ENCODE peak calls at places on chromosome 9, in nine cellular contexts. V, J, R, Q, T, W, K, Y and F are unnamed samples.

GRCh38 chr9:89984214-89984613 is 379.4 kb downstream of the GADD45G start:
- DNase-seq in V (no peak), J (no peak), R (no peak), Q (no peak), T (no peak), W (no peak), K (no peak), Y (no peak), F (no peak)

GRCh38 chr9:81389569-81389993 is 299.8 kb downstream of the TLE1 start:
- DNase-seq in V (no peak), J (no peak), R (no peak), Q (no peak), T (no peak), W (no peak), K (no peak), Y (no peak), F (no peak)

GRCh38 chr9:3751125-3751758 is 225.4 kb upstream of the RFX3 start:
- DNase-seq in V (no peak), J (no peak), R (no peak), Q (peak), T (peak), W (no peak), K (no peak), Y (no peak), F (no peak)

GRCh38 chr9:90832251-90832650 is 30.6 kb downstream of the SYK start:
- DNase-seq in V (no peak), J (no peak), R (no peak), Q (no peak), T (no peak), W (no peak), K (no peak), Y (no peak), F (no peak)

GRCh38 chr9:111037744-111038335 is 430 bp downstream of the LPAR1 start:
- DNase-seq in V (no peak), J (no peak), R (peak), Q (peak), T (no peak), W (peak), K (no peak), Y (no peak), F (no peak)

GRCh38 chr9:94721754-94722153 is 4.7 kb upstream of the AOPEP start:
- DNase-seq in V (no peak), J (no peak), R (no peak), Q (no peak), T (no peak), W (no peak), K (no peak), Y (no peak), F (no peak)

GRCh38 chr9:114275246-114275994 is 47.5 kb upstream of the ORM1 start:
- DNase-seq in V (peak), J (no peak), R (no peak), Q (no peak), T (no peak), W (peak), K (no peak), Y (no peak), F (no peak)

GRCh38 chr9:91033802-91034201 is 232.2 kb downstream of the SYK start:
- DNase-seq in V (no peak), J (peak), R (peak), Q (peak), T (peak), W (no peak), K (peak), Y (no peak), F (no peak)

GRCh38 chr9:34927061-34927460 is 31.0 kb upstream of the PHF24 start:
- DNase-seq in V (no peak), J (no peak), R (no peak), Q (no peak), T (no peak), W (no peak), K (no peak), Y (no peak), F (no peak)

GRCh38 chr9:112065781-112066606 is 109.1 kb downstream of the SUSD1 start:
- DNase-seq in V (no peak), J (no peak), R (peak), Q (peak), T (no peak), W (no peak), K (no peak), Y (no peak), F (no peak)

GRCh38 chr9:76662476-76663281 is 101.6 kb upstream of the PCA3 start:
- DNase-seq in V (no peak), J (no peak), R (no peak), Q (no peak), T (peak), W (no peak), K (no peak), Y (no peak), F (no peak)

GRCh38 chr9:129412814-129413536 is 207.9 kb downstream of the C9orf50 start:
- DNase-seq in V (no peak), J (no peak), R (peak), Q (peak), T (peak), W (peak), K (no peak), Y (peak), F (no peak)

GRCh38 chr9:130938652-130939404 is at the start of gene FIBCD1:
- DNase-seq in V (no peak), J (peak), R (peak), Q (peak), T (peak), W (no peak), K (no peak), Y (no peak), F (no peak)

GRCh38 chr9:113612828-113613227 is 149.3 kb downstream of the RGS3 start:
- DNase-seq in V (no peak), J (no peak), R (no peak), Q (no peak), T (no peak), W (no peak), K (no peak), Y (no peak), F (no peak)

GRCh38 chr9:129489838-129490582 is 130.9 kb downstream of the C9orf50 start:
- DNase-seq in V (peak), J (no peak), R (no peak), Q (no peak), T (no peak), W (peak), K (no peak), Y (no peak), F (no peak)

GRCh38 chr9:136347472-136348256 is 15.9 kb downstream of the DNLZ start:
- DNase-seq in V (peak), J (no peak), R (no peak), Q (no peak), T (no peak), W (no peak), K (no peak), Y (no peak), F (no peak)

GRCh38 chr9:21812415-21812814 is 10.0 kb downstream of the MTAP start:
- DNase-seq in V (no peak), J (no peak), R (no peak), Q (no peak), T (no peak), W (no peak), K (no peak), Y (no peak), F (no peak)

GRCh38 chr9:5872496-5872895 is 18.2 kb upstream of the MLANA start:
- DNase-seq in V (no peak), J (no peak), R (no peak), Q (no peak), T (no peak), W (no peak), K (no peak), Y (no peak), F (no peak)

GRCh38 chr9:81631213-81631745 is 58.1 kb downstream of the TLE1 start:
- DNase-seq in V (no peak), J (no peak), R (no peak), Q (no peak), T (no peak), W (no peak), K (no peak), Y (no peak), F (no peak)

GRCh38 chr9:134858051-134858841 is 22.4 kb upstream of the FCN2 start:
- DNase-seq in V (no peak), J (peak), R (no peak), Q (no peak), T (no peak), W (no peak), K (no peak), Y (no peak), F (no peak)

GRCh38 chr9:37984672-37985611 is 81.0 kb upstream of the SLC25A51 start:
- DNase-seq in V (peak), J (no peak), R (no peak), Q (no peak), T (no peak), W (no peak), K (no peak), Y (peak), F (no peak)

GRCh38 chr9:133098871-133099270 is 22.2 kb downstream of the RALGDS start:
- DNase-seq in V (no peak), J (no peak), R (no peak), Q (no peak), T (no peak), W (no peak), K (no peak), Y (no peak), F (no peak)

GRCh38 chr9:93207326-93207814 is 23.4 kb downstream of the WNK2 start:
- DNase-seq in V (peak), J (no peak), R (no peak), Q (no peak), T (no peak), W (peak), K (no peak), Y (no peak), F (peak)